ENCODE peak calls at places on chromosomes 2 and 18, in four cellular contexts. L, I, T and M are unnamed samples.

GRCh38 chr18:4391859-4392258 is 63.2 kb downstream of the DLGAP1 start:
- DNase-seq in L (no peak), T (no peak), I (no peak), M (no peak)

GRCh38 chr2:100524331-100524730 is 38.5 kb upstream of the PDCL3 start:
- DNase-seq in I (no peak), L (no peak), T (no peak), M (no peak)

GRCh38 chr2:195647302-195647701 is 9.7 kb upstream of the SLC39A10 start:
- DNase-seq in I (no peak), T (no peak), L (no peak), M (no peak)

GRCh38 chr2:20397811-20398447 is 47.3 kb upstream of the PUM2 start:
- DNase-seq in T (no peak), I (no peak), L (no peak), M (no peak)

GRCh38 chr18:6807504-6808257 is 78.2 kb downstream of the ARHGAP28 start:
- DNase-seq in T (no peak), L (peak), I (no peak), M (no peak)

GRCh38 chr2:219644801-219645480 is 17.5 kb downstream of the SLC4A3 start:
- DNase-seq in L (no peak), I (no peak), T (no peak), M (no peak)

GRCh38 chr18:77160515-77160914 is 27.9 kb upstream of the MBP start:
- DNase-seq in L (no peak), I (no peak), T (no peak), M (no peak)

GRCh38 chr2:3262437-3263388 is 114.9 kb downstream of the EIPR1 start:
- DNase-seq in L (no peak), T (no peak), I (no peak), M (no peak)

GRCh38 chr2:172285010-172285621 is 142.3 kb upstream of the ITGA6 start:
- DNase-seq in L (no peak), I (no peak), T (no peak), M (no peak)

GRCh38 chr2:64737547-64737946 is 83.8 kb upstream of the SERTAD2 start:
- DNase-seq in T (no peak), L (no peak), I (no peak), M (no peak)
- TF ChIP-seq JUND in T (no peak), L (no peak), I (no peak), M (no peak)

DNA sequence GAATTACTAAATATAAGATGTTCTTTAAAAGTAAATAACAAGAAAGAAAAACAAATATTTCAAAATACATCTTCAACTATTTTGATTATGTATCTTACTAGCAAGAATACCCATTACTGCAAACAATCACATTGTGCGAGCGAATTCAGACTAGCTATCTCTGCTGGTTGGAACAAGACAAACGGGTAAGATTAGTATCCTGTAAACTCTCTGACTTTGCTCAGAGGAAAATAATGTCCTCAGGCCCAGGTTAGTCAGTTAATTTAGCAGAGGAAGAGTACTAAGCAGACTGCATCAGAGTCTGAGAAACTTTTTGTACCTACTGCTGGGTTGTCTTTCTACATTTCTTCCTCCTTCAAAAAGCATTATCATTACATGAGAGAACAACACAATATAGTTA is 50.4 kb upstream of the MCM6 start:
- DNase-seq in L (no peak), I (no peak), T (no peak), M (peak)
- TF ChIP-seq JUND in L (no peak), I (no peak), T (no peak), M (no peak)

DNA sequence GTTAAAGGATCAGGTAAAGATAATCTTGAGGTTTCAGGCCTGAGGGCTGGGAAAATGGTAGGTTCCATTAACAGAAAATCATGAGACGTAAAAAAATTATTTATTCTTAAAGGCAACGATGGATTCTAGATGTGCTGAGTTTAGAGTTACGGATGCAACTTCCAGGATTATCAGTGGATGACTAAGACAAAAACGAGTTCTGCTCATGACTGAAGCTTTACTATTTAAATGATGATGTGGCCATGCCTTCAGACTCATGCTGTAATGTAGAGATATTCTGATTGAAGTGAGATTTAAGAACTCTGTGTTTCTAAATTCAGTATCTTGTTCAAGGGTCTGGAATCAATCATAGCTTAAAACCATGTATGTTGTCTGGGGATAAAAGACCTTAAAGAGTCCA is 5.0 kb downstream of the TMEM237 start:
- DNase-seq in I (no peak), L (no peak), T (no peak), M (no peak)
- TF ChIP-seq JUND in I (no peak), L (no peak), T (no peak), M (no peak)

GRCh38 chr18:48640566-48641270 is 101.9 kb downstream of the CTIF start:
- DNase-seq in T (no peak), L (no peak), I (no peak), M (no peak)
- TF ChIP-seq JUND in T (no peak), L (no peak), I (no peak), M (no peak)

GRCh38 chr2:15645300-15645699 is 53.6 kb downstream of the DDX1 start:
- DNase-seq in T (no peak), I (no peak), L (no peak), M (no peak)
- TF ChIP-seq JUND in T (no peak), I (no peak), L (no peak), M (no peak)

GRCh38 chr2:240885566-240885965 is 10.4 kb downstream of the MAB21L4 start:
- DNase-seq in L (no peak), T (no peak), I (no peak), M (no peak)
- TF ChIP-seq JUND in L (no peak), T (no peak), I (no peak), M (no peak)